ENCODE peak calls at places on chromosomes 6 and 20, in six cellular contexts. One of them, this sample, is unnamed.

GRCh38 chr20:55174172-55174571 is 698.8 kb downstream of the DOK5 start:
- DNase-seq in cardiac fibroblast: no peak
- DNase-seq in body of pancreas: no peak
- DNase-seq in neural crest cell: no peak
- DNase-seq in transverse colon: no peak
- DNase-seq in foreskin keratinocyte: no peak
- DNase-seq in this sample: no peak

GRCh38 chr20:62534526-62535221 is 58.9 kb upstream of the GATA5 start:
- DNase-seq in cardiac fibroblast: no peak
- DNase-seq in body of pancreas: no peak
- DNase-seq in neural crest cell: no peak
- DNase-seq in transverse colon: no peak
- DNase-seq in foreskin keratinocyte: no peak
- DNase-seq in this sample: no peak

GRCh38 chr6:90230547-90231240 is 65.9 kb downstream of the BACH2 start:
- DNase-seq in cardiac fibroblast: no peak
- DNase-seq in body of pancreas: no peak
- DNase-seq in neural crest cell: no peak
- DNase-seq in transverse colon: no peak
- DNase-seq in foreskin keratinocyte: no peak
- DNase-seq in this sample: no peak

GRCh38 chr20:62142252-62143117 is 709 bp downstream of the PSMA7 start:
- DNase-seq in cardiac fibroblast: peak; percentile 21
- DNase-seq in body of pancreas: peak; percentile 40
- DNase-seq in neural crest cell: no peak
- DNase-seq in transverse colon: peak; percentile 36
- DNase-seq in foreskin keratinocyte: no peak
- DNase-seq in this sample: no peak

GRCh38 chr20:36845288-36845969 is 30.5 kb upstream of the TLDC2 start:
- DNase-seq in cardiac fibroblast: no peak
- DNase-seq in body of pancreas: no peak
- DNase-seq in neural crest cell: no peak
- DNase-seq in transverse colon: no peak
- DNase-seq in foreskin keratinocyte: no peak
- DNase-seq in this sample: no peak

GRCh38 chr6:130900913-130901312 is 73.7 kb downstream of the SMLR1 start:
- DNase-seq in cardiac fibroblast: peak; percentile 86
- DNase-seq in body of pancreas: no peak
- DNase-seq in neural crest cell: no peak
- DNase-seq in transverse colon: peak; percentile 14
- DNase-seq in foreskin keratinocyte: no peak
- DNase-seq in this sample: no peak

GRCh38 chr20:49690899-49691620 is 22.6 kb downstream of the B4GALT5 start:
- DNase-seq in cardiac fibroblast: peak; percentile 59
- DNase-seq in body of pancreas: peak; percentile 78
- DNase-seq in neural crest cell: no peak
- DNase-seq in transverse colon: no peak
- DNase-seq in foreskin keratinocyte: no peak
- DNase-seq in this sample: no peak

GRCh38 chr6:157514659-157515496 is 133.9 kb downstream of the ZDHHC14 start:
- DNase-seq in cardiac fibroblast: peak; percentile 54
- DNase-seq in body of pancreas: no peak
- DNase-seq in neural crest cell: no peak
- DNase-seq in transverse colon: no peak
- DNase-seq in foreskin keratinocyte: no peak
- DNase-seq in this sample: no peak

GRCh38 chr20:35823937-35824336 is 52.1 kb downstream of the PHF20 start:
- DNase-seq in cardiac fibroblast: peak; percentile 26
- DNase-seq in body of pancreas: no peak
- DNase-seq in neural crest cell: no peak
- DNase-seq in transverse colon: no peak
- DNase-seq in foreskin keratinocyte: no peak
- DNase-seq in this sample: no peak

GRCh38 chr6:5435449-5435848 is 174.1 kb downstream of the FARS2 start:
- DNase-seq in cardiac fibroblast: peak; percentile 78
- DNase-seq in body of pancreas: no peak
- DNase-seq in neural crest cell: no peak
- DNase-seq in transverse colon: no peak
- DNase-seq in foreskin keratinocyte: no peak
- DNase-seq in this sample: no peak

GRCh38 chr6:15491255-15491985 is 171.4 kb downstream of the DTNBP1 start:
- DNase-seq in cardiac fibroblast: peak; percentile 84
- DNase-seq in body of pancreas: peak; percentile 73
- DNase-seq in neural crest cell: peak; percentile 63
- DNase-seq in transverse colon: peak; percentile 75
- DNase-seq in foreskin keratinocyte: no peak
- DNase-seq in this sample: no peak
- TF ChIP-seq CTCF in cardiac fibroblast: peak; percentile 99
- TF ChIP-seq CTCF in body of pancreas: peak; percentile 83
- TF ChIP-seq CTCF in neural crest cell: peak; percentile 93
- TF ChIP-seq CTCF in transverse colon: peak; percentile 77
- TF ChIP-seq CTCF in foreskin keratinocyte: peak; percentile 89
- TF ChIP-seq CTCF in this sample: peak; percentile 98

GRCh38 chr6:107866606-107867301 is 42.6 kb upstream of the SCML4 start:
- DNase-seq in cardiac fibroblast: peak; percentile 66
- DNase-seq in body of pancreas: no peak
- DNase-seq in neural crest cell: peak; percentile 21
- DNase-seq in transverse colon: no peak
- DNase-seq in foreskin keratinocyte: no peak
- DNase-seq in this sample: peak; percentile 11
- TF ChIP-seq CTCF in cardiac fibroblast: peak; percentile 50
- TF ChIP-seq CTCF in body of pancreas: peak; percentile 56
- TF ChIP-seq CTCF in neural crest cell: peak; percentile 72
- TF ChIP-seq CTCF in transverse colon: peak; percentile 42
- TF ChIP-seq CTCF in foreskin keratinocyte: peak; percentile 74
- TF ChIP-seq CTCF in this sample: peak; percentile 46

GRCh38 chr6:52233975-52234823 is 10.1 kb downstream of the IL17F start:
- DNase-seq in cardiac fibroblast: peak; percentile 52
- DNase-seq in body of pancreas: peak; percentile 44
- DNase-seq in neural crest cell: peak; percentile 29
- DNase-seq in transverse colon: peak; percentile 24
- DNase-seq in foreskin keratinocyte: peak; percentile 35
- DNase-seq in this sample: peak; percentile 66
- TF ChIP-seq CTCF in cardiac fibroblast: peak; percentile 37
- TF ChIP-seq CTCF in body of pancreas: peak; percentile 65
- TF ChIP-seq CTCF in neural crest cell: peak; percentile 68
- TF ChIP-seq CTCF in transverse colon: peak; percentile 57
- TF ChIP-seq CTCF in foreskin keratinocyte: peak; percentile 78
- TF ChIP-seq CTCF in this sample: peak; percentile 59

GRCh38 chr6:30719791-30720737 is at the start of gene TUBB:
- DNase-seq in cardiac fibroblast: peak; percentile 99
- DNase-seq in body of pancreas: peak; percentile 97
- DNase-seq in neural crest cell: peak; percentile 94
- DNase-seq in transverse colon: peak; percentile 98
- DNase-seq in foreskin keratinocyte: peak; percentile 91
- DNase-seq in this sample: peak; percentile 97
- TF ChIP-seq CTCF in cardiac fibroblast: peak; percentile 5
- TF ChIP-seq CTCF in body of pancreas: peak; percentile 37
- TF ChIP-seq CTCF in neural crest cell: peak; percentile 30
- TF ChIP-seq CTCF in transverse colon: peak; percentile 46
- TF ChIP-seq CTCF in foreskin keratinocyte: no peak
- TF ChIP-seq CTCF in this sample: no peak

GRCh38 chr6:142408409-142408808 is 106.6 kb downstream of the ADGRG6 start:
- DNase-seq in cardiac fibroblast: peak; percentile 15
- DNase-seq in body of pancreas: no peak
- DNase-seq in neural crest cell: no peak
- DNase-seq in transverse colon: no peak
- DNase-seq in foreskin keratinocyte: no peak
- DNase-seq in this sample: no peak

GRCh38 chr6:142412241-142412640 is 110.4 kb downstream of the ADGRG6 start:
- DNase-seq in cardiac fibroblast: no peak
- DNase-seq in body of pancreas: no peak
- DNase-seq in neural crest cell: no peak
- DNase-seq in transverse colon: no peak
- DNase-seq in foreskin keratinocyte: no peak
- DNase-seq in this sample: no peak

GRCh38 chr6:142407685-142408273 is 106.0 kb downstream of the ADGRG6 start:
- DNase-seq in cardiac fibroblast: no peak
- DNase-seq in body of pancreas: no peak
- DNase-seq in neural crest cell: no peak
- DNase-seq in transverse colon: no peak
- DNase-seq in foreskin keratinocyte: no peak
- DNase-seq in this sample: no peak

GRCh38 chr6:142411145-142411544 is 109.3 kb downstream of the ADGRG6 start:
- DNase-seq in cardiac fibroblast: no peak
- DNase-seq in body of pancreas: no peak
- DNase-seq in neural crest cell: no peak
- DNase-seq in transverse colon: no peak
- DNase-seq in foreskin keratinocyte: no peak
- DNase-seq in this sample: no peak

DNA sequence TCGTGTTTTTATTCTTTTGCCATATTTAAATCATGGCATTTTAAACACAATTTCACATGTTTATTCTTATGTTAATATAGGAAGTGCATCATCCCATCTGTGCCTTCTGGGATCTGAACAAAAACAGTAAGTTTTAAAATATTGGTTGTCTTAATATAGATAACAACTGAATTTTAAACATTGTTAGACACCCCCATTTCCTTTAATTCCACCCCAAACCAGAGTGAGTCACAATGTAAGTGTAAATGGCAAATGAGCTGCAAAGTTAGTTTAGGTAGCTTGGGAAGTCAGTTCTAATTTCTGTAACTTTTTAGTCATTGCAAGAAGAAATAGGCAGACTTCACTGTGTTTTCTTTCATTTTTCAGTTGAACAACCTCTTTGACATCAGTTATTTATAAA is 108.0 kb downstream of the ADGRG6 start:
- DNase-seq in cardiac fibroblast: no peak
- DNase-seq in body of pancreas: no peak
- DNase-seq in neural crest cell: no peak
- DNase-seq in transverse colon: no peak
- DNase-seq in foreskin keratinocyte: no peak
- DNase-seq in this sample: no peak
- TF ChIP-seq CTCF in cardiac fibroblast: no peak
- TF ChIP-seq CTCF in body of pancreas: no peak
- TF ChIP-seq CTCF in neural crest cell: no peak
- TF ChIP-seq CTCF in transverse colon: no peak
- TF ChIP-seq CTCF in foreskin keratinocyte: no peak
- TF ChIP-seq CTCF in this sample: no peak

DNA sequence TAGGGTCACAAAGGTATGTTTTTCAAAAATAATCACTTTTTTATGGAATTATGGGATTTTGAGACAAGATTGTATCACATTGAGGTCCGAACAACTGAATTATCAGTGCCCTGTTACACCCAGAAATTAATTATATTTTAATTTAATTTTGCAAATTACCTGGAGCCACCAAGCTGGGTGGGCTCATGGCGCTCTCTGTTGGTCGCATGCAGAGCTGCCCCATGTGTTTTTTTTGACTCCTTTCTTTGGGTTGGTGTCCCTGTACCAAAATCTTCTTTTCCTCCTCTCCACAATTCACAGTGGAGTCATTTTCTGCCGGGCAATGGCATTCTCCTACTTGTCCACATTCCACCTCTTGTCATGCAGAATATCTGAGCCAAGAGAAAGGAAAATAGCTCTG is 38.9 kb upstream of the FRMD1 start:
- DNase-seq in cardiac fibroblast: no peak
- DNase-seq in body of pancreas: no peak
- DNase-seq in neural crest cell: no peak
- DNase-seq in transverse colon: no peak
- DNase-seq in foreskin keratinocyte: no peak
- DNase-seq in this sample: no peak
- TF ChIP-seq CTCF in cardiac fibroblast: peak; percentile 13
- TF ChIP-seq CTCF in body of pancreas: peak; percentile 59
- TF ChIP-seq CTCF in neural crest cell: peak; percentile 46
- TF ChIP-seq CTCF in transverse colon: peak; percentile 37
- TF ChIP-seq CTCF in foreskin keratinocyte: peak; percentile 44
- TF ChIP-seq CTCF in this sample: peak; percentile 6

GRCh38 chr6:97925504-97925903 is 642.5 kb upstream of the MMS22L start:
- DNase-seq in cardiac fibroblast: no peak
- DNase-seq in body of pancreas: no peak
- DNase-seq in neural crest cell: no peak
- DNase-seq in transverse colon: no peak
- DNase-seq in foreskin keratinocyte: no peak
- DNase-seq in this sample: no peak
- TF ChIP-seq CTCF in cardiac fibroblast: no peak
- TF ChIP-seq CTCF in body of pancreas: no peak
- TF ChIP-seq CTCF in neural crest cell: peak; percentile 57
- TF ChIP-seq CTCF in transverse colon: no peak
- TF ChIP-seq CTCF in foreskin keratinocyte: peak; percentile 51
- TF ChIP-seq CTCF in this sample: no peak

This sample was measured in HFF-Myc.